ENCODE peak calls at places on chromosome 10, in six cellular contexts. E is activated CD8-positive, alpha-beta memory T cell treated with anti-CD3 and anti-CD28 coated beads for 24 hours; S is CD4-positive, alpha-beta memory T cell; F is fibroblast of pulmonary artery; P is HCT116; W is right lobe of liver. M is an unnamed sample.

GRCh38 chr10:75959912-75960311 is 528.5 kb downstream of the LRMDA start:
- DNase-seq in E (no peak), S (no peak), F (no peak), P (no peak), W (no peak), M (no peak)

GRCh38 chr10:129386415-129387257 is 80.4 kb upstream of the MGMT start:
- DNase-seq in E (no peak), S (no peak), F (no peak), P (no peak), W (no peak), M (no peak)

GRCh38 chr10:8059191-8059936 is 4.9 kb downstream of the GATA3 start:
- DNase-seq in E (no peak), S (peak), F (no peak), P (no peak), W (no peak), M (no peak)

GRCh38 chr10:46014683-46015405 is 15.6 kb downstream of the NCOA4 start:
- DNase-seq in E (no peak), S (no peak), F (no peak), P (no peak), W (no peak), M (no peak)

GRCh38 chr10:50506861-50507573 is 116.7 kb downstream of the SGMS1 start:
- DNase-seq in E (no peak), S (no peak), F (no peak), P (no peak), W (no peak), M (no peak)

GRCh38 chr10:116629340-116629739 is 8.6 kb downstream of the PNLIPRP2 start:
- DNase-seq in E (no peak), S (no peak), F (no peak), P (no peak), W (no peak), M (no peak)

GRCh38 chr10:115914475-115914874 is 358.5 kb downstream of the GFRA1 start:
- DNase-seq in E (no peak), S (no peak), F (no peak), P (no peak), W (no peak), M (no peak)

GRCh38 chr10:71372882-71373495 is 23.7 kb upstream of the CDH23 start:
- DNase-seq in E (no peak), S (no peak), F (no peak), P (no peak), W (no peak), M (no peak)

GRCh38 chr10:59880019-59880717 is 26.2 kb downstream of the CCDC6 start:
- DNase-seq in E (no peak), S (no peak), F (no peak), P (no peak), W (no peak), M (no peak)

GRCh38 chr10:21534611-21535493 is 820 bp downstream of the MLLT10 start:
- DNase-seq in E (peak), S (peak), F (peak), P (no peak), W (peak), M (no peak)

M was measured in glomerular endothelial cell.